ENCODE peak calls at places on chromosomes 6 and 20, in five cellular contexts. H, L, C, G and K are unnamed samples.

GRCh38 chr6:41122373-41122772 is 31.8 kb downstream of the TREML1 start:
- DNase-seq in H (peak), L (no peak), C (no peak), G (no peak), K (peak)

GRCh38 chr6:95576218-95576617 is 1.1 kb upstream of the MANEA start:
- DNase-seq in H (no peak), L (no peak), C (no peak), G (no peak), K (no peak)

GRCh38 chr6:1202201-1202600 is 109.7 kb upstream of the FOXQ1 start:
- DNase-seq in H (no peak), L (no peak), C (no peak), G (no peak), K (no peak)

GRCh38 chr6:113825776-113826175 is 31.4 kb upstream of the MARCKS start:
- DNase-seq in H (peak), L (no peak), C (peak), G (peak), K (peak)

GRCh38 chr6:117265425-117266266 is at the start of gene VGLL2:
- DNase-seq in H (peak), L (no peak), C (no peak), G (no peak), K (peak)

GRCh38 chr20:8121666-8122065 is 10.4 kb upstream of the PLCB1 start:
- DNase-seq in H (no peak), L (no peak), C (no peak), G (no peak), K (no peak)

GRCh38 chr20:24497851-24498250 is 28.4 kb downstream of the SYNDIG1 start:
- DNase-seq in H (peak), L (no peak), C (peak), G (no peak), K (peak)

GRCh38 chr6:112694986-112695385 is 347.9 kb downstream of the RFPL4B start:
- DNase-seq in H (no peak), L (no peak), C (no peak), G (no peak), K (no peak)

GRCh38 chr20:64220891-64221527 is 34.5 kb upstream of the PCMTD2 start:
- DNase-seq in H (no peak), L (no peak), C (no peak), G (no peak), K (no peak)

GRCh38 chr20:45408646-45409213 is 641 bp downstream of the DBNDD2 start:
- DNase-seq in H (no peak), L (no peak), C (no peak), G (no peak), K (no peak)

GRCh38 chr20:17964632-17965031 is 4.0 kb downstream of the SNX5 start:
- DNase-seq in H (no peak), L (no peak), C (no peak), G (no peak), K (no peak)
- H3K4me3 ChIP-seq in H (no peak), L (peak), C (no peak), G (no peak), K (no peak)

DNA sequence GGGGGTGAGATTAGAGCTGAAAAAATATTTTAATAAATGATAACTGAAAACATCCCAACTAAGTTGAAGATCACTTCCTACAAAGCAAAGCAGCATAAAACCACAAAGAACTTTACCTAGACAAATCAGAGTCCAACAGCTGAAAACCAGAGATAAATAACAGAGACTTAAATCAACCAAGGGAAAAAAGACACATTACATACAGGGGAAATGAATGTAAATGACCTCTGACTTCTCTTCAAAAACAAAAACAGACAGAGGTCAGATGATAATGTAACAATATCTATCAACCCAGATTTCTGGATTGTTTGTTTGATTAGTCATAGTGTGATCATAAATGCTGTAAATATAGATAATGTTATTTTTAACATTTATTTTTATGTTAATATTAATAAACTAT is 782.8 kb downstream of the TFAP2A start:
- DNase-seq in H (no peak), L (no peak), C (no peak), G (no peak), K (no peak)
- TF ChIP-seq CTCF in H (no peak), L (no peak), C (no peak), G (no peak), K (no peak)

GRCh38 chr6:27290850-27291208 is 21.2 kb downstream of the POM121L2 start:
- DNase-seq in H (no peak), L (no peak), C (no peak), G (no peak), K (no peak)
- H3K4me3 ChIP-seq in H (peak), L (peak), C (no peak), G (no peak), K (no peak)

GRCh38 chr6:18684343-18684742 is 297.2 kb downstream of the RNF144B start:
- DNase-seq in H (no peak), L (no peak), C (no peak), G (no peak), K (no peak)

GRCh38 chr6:18681828-18682503 is 294.8 kb downstream of the RNF144B start:
- DNase-seq in H (no peak), L (no peak), C (no peak), G (no peak), K (no peak)

GRCh38 chr6:18680842-18681241 is 293.7 kb downstream of the RNF144B start:
- DNase-seq in H (no peak), L (no peak), C (no peak), G (no peak), K (no peak)
- TF ChIP-seq CTCF in H (no peak), L (peak), C (no peak), G (no peak), K (no peak)